ENCODE peak calls at places on chromosomes 7 and 10, in eight cellular contexts. One of them, this sample, is unnamed.

GRCh38 chr10:104303594-104304178 is 34.6 kb downstream of the ITPRIP start:
- DNase-seq in hepatocyte: no peak
- DNase-seq in heart left ventricle: no peak
- DNase-seq in breast epithelium: no peak
- DNase-seq in psoas muscle: no peak
- DNase-seq in thyroid gland: no peak
- DNase-seq in CD8-positive, alpha-beta T cell: no peak
- DNase-seq in stomach: no peak
- DNase-seq in this sample: no peak

GRCh38 chr10:118395919-118396318 is 53.8 kb upstream of the FAM204A start:
- DNase-seq in hepatocyte: no peak
- DNase-seq in heart left ventricle: no peak
- DNase-seq in breast epithelium: no peak
- DNase-seq in psoas muscle: no peak
- DNase-seq in thyroid gland: no peak
- DNase-seq in CD8-positive, alpha-beta T cell: no peak
- DNase-seq in stomach: no peak
- DNase-seq in this sample: no peak

GRCh38 chr10:118572286-118573041 is 23.0 kb downstream of the PRLHR start:
- DNase-seq in hepatocyte: no peak
- DNase-seq in heart left ventricle: no peak
- DNase-seq in breast epithelium: no peak
- DNase-seq in psoas muscle: no peak
- DNase-seq in thyroid gland: no peak
- DNase-seq in CD8-positive, alpha-beta T cell: no peak
- DNase-seq in stomach: no peak
- DNase-seq in this sample: no peak

GRCh38 chr7:94440460-94441039 is 45.9 kb downstream of the COL1A2 start:
- DNase-seq in hepatocyte: peak
- DNase-seq in heart left ventricle: no peak
- DNase-seq in breast epithelium: no peak
- DNase-seq in psoas muscle: no peak
- DNase-seq in thyroid gland: no peak
- DNase-seq in CD8-positive, alpha-beta T cell: no peak
- DNase-seq in stomach: no peak
- DNase-seq in this sample: peak

GRCh38 chr10:63760034-63760707 is 239.0 kb downstream of the REEP3 start:
- DNase-seq in hepatocyte: no peak
- DNase-seq in heart left ventricle: no peak
- DNase-seq in breast epithelium: no peak
- DNase-seq in psoas muscle: no peak
- DNase-seq in thyroid gland: no peak
- DNase-seq in CD8-positive, alpha-beta T cell: no peak
- DNase-seq in stomach: no peak
- DNase-seq in this sample: no peak

GRCh38 chr7:105429746-105430612 is 41.3 kb upstream of the SRPK2 start:
- DNase-seq in hepatocyte: peak
- DNase-seq in heart left ventricle: peak
- DNase-seq in breast epithelium: no peak
- DNase-seq in psoas muscle: no peak
- DNase-seq in thyroid gland: peak
- DNase-seq in CD8-positive, alpha-beta T cell: peak
- DNase-seq in stomach: peak
- DNase-seq in this sample: peak

GRCh38 chr10:30606313-30606712 is 23.2 kb downstream of the LYZL2 start:
- DNase-seq in hepatocyte: no peak
- DNase-seq in heart left ventricle: no peak
- DNase-seq in breast epithelium: no peak
- DNase-seq in psoas muscle: no peak
- DNase-seq in thyroid gland: no peak
- DNase-seq in CD8-positive, alpha-beta T cell: no peak
- DNase-seq in stomach: no peak
- DNase-seq in this sample: no peak

GRCh38 chr7:16801111-16801542 is 3.7 kb downstream of the AGR2 start:
- DNase-seq in hepatocyte: peak
- DNase-seq in heart left ventricle: no peak
- DNase-seq in breast epithelium: no peak
- DNase-seq in psoas muscle: no peak
- DNase-seq in thyroid gland: no peak
- DNase-seq in CD8-positive, alpha-beta T cell: no peak
- DNase-seq in stomach: no peak
- DNase-seq in this sample: no peak

GRCh38 chr7:81308643-81309354 is 389.9 kb upstream of the SEMA3C start:
- DNase-seq in hepatocyte: no peak
- DNase-seq in heart left ventricle: no peak
- DNase-seq in breast epithelium: no peak
- DNase-seq in psoas muscle: no peak
- DNase-seq in thyroid gland: no peak
- DNase-seq in CD8-positive, alpha-beta T cell: no peak
- DNase-seq in stomach: no peak
- DNase-seq in this sample: no peak

GRCh38 chr7:42315631-42316030 is 78.6 kb upstream of the GLI3 start:
- DNase-seq in hepatocyte: no peak
- DNase-seq in heart left ventricle: no peak
- DNase-seq in breast epithelium: no peak
- DNase-seq in psoas muscle: no peak
- DNase-seq in thyroid gland: no peak
- DNase-seq in CD8-positive, alpha-beta T cell: no peak
- DNase-seq in stomach: no peak
- DNase-seq in this sample: no peak

GRCh38 chr7:131131746-131132431 is 195.8 kb upstream of the MKLN1 start:
- DNase-seq in hepatocyte: no peak
- DNase-seq in heart left ventricle: no peak
- DNase-seq in breast epithelium: no peak
- DNase-seq in psoas muscle: no peak
- DNase-seq in thyroid gland: peak
- DNase-seq in CD8-positive, alpha-beta T cell: no peak
- DNase-seq in stomach: no peak
- DNase-seq in this sample: peak

GRCh38 chr10:83122336-83122735 is 1017.0 kb upstream of the GHITM start:
- DNase-seq in hepatocyte: no peak
- DNase-seq in heart left ventricle: no peak
- DNase-seq in breast epithelium: no peak
- DNase-seq in psoas muscle: no peak
- DNase-seq in thyroid gland: no peak
- DNase-seq in CD8-positive, alpha-beta T cell: no peak
- DNase-seq in stomach: no peak
- DNase-seq in this sample: no peak

GRCh38 chr10:77291596-77292505 is 345.8 kb downstream of the KCNMA1 start:
- DNase-seq in hepatocyte: no peak
- DNase-seq in heart left ventricle: no peak
- DNase-seq in breast epithelium: no peak
- DNase-seq in psoas muscle: no peak
- DNase-seq in thyroid gland: no peak
- DNase-seq in CD8-positive, alpha-beta T cell: no peak
- DNase-seq in stomach: no peak
- DNase-seq in this sample: peak

GRCh38 chr7:100016209-100016901 is 959 bp downstream of the ZKSCAN1 start:
- DNase-seq in hepatocyte: peak
- DNase-seq in heart left ventricle: no peak
- DNase-seq in breast epithelium: no peak
- DNase-seq in psoas muscle: no peak
- DNase-seq in thyroid gland: no peak
- DNase-seq in CD8-positive, alpha-beta T cell: no peak
- DNase-seq in stomach: no peak
- DNase-seq in this sample: no peak

GRCh38 chr10:5527332-5528200 is 2.8 kb downstream of the CALML3 start:
- DNase-seq in hepatocyte: no peak
- DNase-seq in heart left ventricle: no peak
- DNase-seq in breast epithelium: peak
- DNase-seq in psoas muscle: no peak
- DNase-seq in thyroid gland: no peak
- DNase-seq in CD8-positive, alpha-beta T cell: no peak
- DNase-seq in stomach: peak
- DNase-seq in this sample: peak

GRCh38 chr10:92761576-92761975 is 71.8 kb downstream of the HHEX start:
- DNase-seq in hepatocyte: no peak
- DNase-seq in heart left ventricle: no peak
- DNase-seq in breast epithelium: no peak
- DNase-seq in psoas muscle: no peak
- DNase-seq in thyroid gland: no peak
- DNase-seq in CD8-positive, alpha-beta T cell: no peak
- DNase-seq in stomach: no peak
- DNase-seq in this sample: no peak

DNA sequence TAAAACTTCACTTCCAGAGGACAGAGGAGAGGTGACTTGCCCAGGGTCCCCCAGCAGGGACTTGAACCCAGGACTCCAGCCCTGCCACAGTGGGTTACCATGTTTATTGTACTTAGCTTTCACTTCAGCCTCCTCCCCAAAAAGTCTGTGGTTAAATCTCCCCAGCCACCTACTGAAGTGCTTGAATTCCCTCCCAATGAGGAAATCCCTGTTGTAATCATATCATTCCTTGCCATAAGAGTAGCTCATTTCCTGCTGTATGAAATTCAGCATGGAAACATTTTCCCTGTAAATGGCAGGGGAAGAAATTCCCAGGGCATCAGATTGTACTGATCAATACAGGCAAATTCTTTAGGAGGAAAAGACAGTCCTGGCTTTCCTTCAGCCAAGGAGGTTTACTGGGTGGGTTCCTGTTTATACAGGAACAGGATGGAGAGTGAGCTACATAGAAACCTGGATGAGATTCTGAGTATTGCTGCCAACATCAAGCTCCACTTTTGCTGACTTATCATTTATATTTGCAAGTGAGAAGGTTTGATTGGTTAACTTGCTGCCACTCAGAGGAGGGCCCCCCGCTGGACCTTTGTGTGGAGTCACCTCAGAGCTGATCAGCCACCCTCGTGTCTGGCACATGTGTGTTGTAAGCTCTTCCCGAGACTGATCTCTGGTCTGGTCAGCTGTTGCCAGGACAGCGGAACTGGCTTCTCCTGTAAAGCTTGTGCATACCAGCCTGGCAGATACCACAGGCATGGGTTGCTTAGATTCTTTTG is 16.4 kb upstream of the PDZD8 start:
- DNase-seq in hepatocyte: peak
- DNase-seq in heart left ventricle: no peak
- DNase-seq in breast epithelium: no peak
- DNase-seq in psoas muscle: no peak
- DNase-seq in thyroid gland: peak
- DNase-seq in CD8-positive, alpha-beta T cell: no peak
- DNase-seq in stomach: no peak
- DNase-seq in this sample: no peak
- H3K27ac ChIP-seq in hepatocyte: peak
- H3K27ac ChIP-seq in heart left ventricle: no peak
- H3K27ac ChIP-seq in breast epithelium: no peak
- H3K27ac ChIP-seq in psoas muscle: no peak
- H3K27ac ChIP-seq in thyroid gland: no peak
- H3K27ac ChIP-seq in CD8-positive, alpha-beta T cell: no peak
- H3K27ac ChIP-seq in stomach: no peak
- H3K27ac ChIP-seq in this sample: no peak

GRCh38 chr7:73718438-73718881 is 1.0 kb downstream of the STX1A start:
- DNase-seq in hepatocyte: peak
- DNase-seq in heart left ventricle: no peak
- DNase-seq in breast epithelium: no peak
- DNase-seq in psoas muscle: no peak
- DNase-seq in thyroid gland: no peak
- DNase-seq in CD8-positive, alpha-beta T cell: peak
- DNase-seq in stomach: no peak
- DNase-seq in this sample: no peak
- H3K27ac ChIP-seq in hepatocyte: peak
- H3K27ac ChIP-seq in heart left ventricle: no peak
- H3K27ac ChIP-seq in breast epithelium: no peak
- H3K27ac ChIP-seq in psoas muscle: no peak
- H3K27ac ChIP-seq in thyroid gland: no peak
- H3K27ac ChIP-seq in CD8-positive, alpha-beta T cell: no peak
- H3K27ac ChIP-seq in stomach: peak
- H3K27ac ChIP-seq in this sample: no peak

GRCh38 chr10:4355346-4355745 is 470.7 kb upstream of the AKR1E2 start:
- DNase-seq in hepatocyte: no peak
- DNase-seq in heart left ventricle: no peak
- DNase-seq in breast epithelium: no peak
- DNase-seq in psoas muscle: no peak
- DNase-seq in thyroid gland: no peak
- DNase-seq in CD8-positive, alpha-beta T cell: no peak
- DNase-seq in stomach: no peak
- DNase-seq in this sample: no peak

GRCh38 chr10:4353964-4354363 is 472.0 kb upstream of the AKR1E2 start:
- DNase-seq in hepatocyte: no peak
- DNase-seq in heart left ventricle: no peak
- DNase-seq in breast epithelium: no peak
- DNase-seq in psoas muscle: no peak
- DNase-seq in thyroid gland: no peak
- DNase-seq in CD8-positive, alpha-beta T cell: no peak
- DNase-seq in stomach: no peak
- DNase-seq in this sample: no peak

GRCh38 chr10:4352566-4352961 is 473.4 kb upstream of the AKR1E2 start:
- DNase-seq in hepatocyte: peak
- DNase-seq in heart left ventricle: no peak
- DNase-seq in breast epithelium: no peak
- DNase-seq in psoas muscle: peak
- DNase-seq in thyroid gland: peak
- DNase-seq in CD8-positive, alpha-beta T cell: no peak
- DNase-seq in stomach: no peak
- DNase-seq in this sample: no peak

GRCh38 chr10:4353059-4353655 is 472.9 kb upstream of the AKR1E2 start:
- DNase-seq in hepatocyte: peak
- DNase-seq in heart left ventricle: no peak
- DNase-seq in breast epithelium: no peak
- DNase-seq in psoas muscle: no peak
- DNase-seq in thyroid gland: peak
- DNase-seq in CD8-positive, alpha-beta T cell: no peak
- DNase-seq in stomach: no peak
- DNase-seq in this sample: no peak

DNA sequence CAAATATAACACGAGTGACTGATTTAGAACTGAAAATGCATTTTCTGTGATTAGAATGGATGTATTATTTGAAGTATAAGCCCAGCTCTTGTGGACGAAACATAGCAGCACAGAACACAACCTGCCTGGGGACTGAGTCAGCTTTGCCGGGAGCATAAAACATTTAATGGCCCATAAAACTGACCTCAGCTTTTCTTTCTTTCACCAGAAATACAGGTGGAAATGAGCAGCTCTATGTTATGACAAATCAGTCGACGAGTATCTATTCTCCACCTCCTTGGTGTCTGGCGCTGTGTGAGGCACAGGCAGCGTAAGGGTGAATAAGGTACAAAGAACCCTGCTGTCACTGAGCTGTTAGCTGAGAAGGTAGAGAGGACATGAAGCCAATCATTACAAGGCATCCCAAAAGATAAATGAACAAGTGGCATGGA is 471.6 kb upstream of the AKR1E2 start:
- DNase-seq in hepatocyte: peak
- DNase-seq in heart left ventricle: no peak
- DNase-seq in breast epithelium: no peak
- DNase-seq in psoas muscle: no peak
- DNase-seq in thyroid gland: no peak
- DNase-seq in CD8-positive, alpha-beta T cell: no peak
- DNase-seq in stomach: no peak
- DNase-seq in this sample: no peak
- H3K27ac ChIP-seq in hepatocyte: peak
- H3K27ac ChIP-seq in heart left ventricle: no peak
- H3K27ac ChIP-seq in breast epithelium: peak
- H3K27ac ChIP-seq in psoas muscle: no peak
- H3K27ac ChIP-seq in thyroid gland: no peak
- H3K27ac ChIP-seq in CD8-positive, alpha-beta T cell: no peak
- H3K27ac ChIP-seq in stomach: peak
- H3K27ac ChIP-seq in this sample: no peak

DNA sequence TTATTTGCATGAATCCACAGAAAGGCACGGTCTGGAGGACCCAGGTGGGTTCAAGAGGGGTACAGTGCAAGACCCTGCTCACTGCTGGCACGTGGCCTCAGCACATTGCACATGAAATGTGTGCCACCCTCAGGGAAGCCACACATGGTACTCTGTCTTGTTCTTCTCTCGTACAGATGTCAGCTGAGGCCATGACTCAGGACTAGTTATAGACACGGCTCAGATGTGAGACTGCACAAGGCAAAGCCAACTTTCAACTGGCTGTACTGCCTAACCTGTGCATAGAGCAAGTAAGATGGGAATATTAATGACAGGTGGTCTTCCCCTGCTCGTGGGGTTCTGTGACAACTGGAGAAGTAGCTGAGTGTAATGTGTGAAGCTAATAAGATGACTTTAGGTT is 249.4 kb upstream of the CTBP2 start:
- DNase-seq in hepatocyte: no peak
- DNase-seq in heart left ventricle: no peak
- DNase-seq in breast epithelium: no peak
- DNase-seq in psoas muscle: no peak
- DNase-seq in thyroid gland: no peak
- DNase-seq in CD8-positive, alpha-beta T cell: no peak
- DNase-seq in stomach: no peak
- DNase-seq in this sample: no peak
- H3K27ac ChIP-seq in hepatocyte: no peak
- H3K27ac ChIP-seq in heart left ventricle: no peak
- H3K27ac ChIP-seq in breast epithelium: no peak
- H3K27ac ChIP-seq in psoas muscle: no peak
- H3K27ac ChIP-seq in thyroid gland: no peak
- H3K27ac ChIP-seq in CD8-positive, alpha-beta T cell: no peak
- H3K27ac ChIP-seq in stomach: no peak
- H3K27ac ChIP-seq in this sample: no peak

This sample was measured in upper lobe of left lung.